ENCODE peak calls at places on chromosomes 7 and 10, in nine cellular contexts. W, E, N, D, U, M, V, L and C are unnamed samples.

GRCh38 chr7:5425507-5426225 is 2.0 kb upstream of the TNRC18 start:
- DNase-seq in E (no peak), U (no peak), M (no peak), V (peak; percentile 71), W (peak; percentile 92), N (no peak), L (peak; percentile 74), D (peak; percentile 74), C (no peak)

GRCh38 chr10:78258303-78259030 is 224.8 kb downstream of the RPS24 start:
- DNase-seq in M (no peak), E (no peak), U (no peak), L (no peak), N (no peak), V (no peak), W (no peak), D (no peak), C (no peak)

GRCh38 chr10:88125766-88126165 is 262.3 kb downstream of the PTEN start:
- DNase-seq in M (no peak), D (no peak), W (no peak), U (no peak), E (no peak), V (no peak), N (no peak), L (no peak), C (no peak)

GRCh38 chr10:34821587-34822585 is 6.8 kb upstream of the PARD3 start:
- DNase-seq in M (no peak), N (no peak), L (no peak), D (no peak), V (no peak), E (no peak), W (no peak), U (no peak), C (no peak)

GRCh38 chr7:136868496-136869005 is at the start of gene CHRM2:
- DNase-seq in N (peak; percentile 84), M (no peak), E (no peak), W (peak; percentile 61), U (no peak), D (peak; percentile 8), L (no peak), V (peak; percentile 26), C (no peak)

GRCh38 chr7:142389544-142389943 is 131.7 kb upstream of the PRSS58 start:
- DNase-seq in N (no peak), W (peak; percentile 37), M (no peak), E (no peak), V (no peak), D (no peak), U (no peak), L (no peak), C (no peak)

GRCh38 chr10:60123172-60123571 is 216.8 kb upstream of the CCDC6 start:
- DNase-seq in N (no peak), M (no peak), E (no peak), V (no peak), W (peak; percentile 52), L (no peak), D (no peak), U (no peak), C (peak; percentile 55)

GRCh38 chr7:134613623-134614347 is 32.9 kb upstream of the BPGM start:
- DNase-seq in E (no peak), L (no peak), W (peak; percentile 98), U (no peak), M (peak; percentile 29), N (no peak), D (no peak), V (no peak), C (peak; percentile 94)

GRCh38 chr10:100043344-100043743 is 33.6 kb upstream of the DNMBP start:
- DNase-seq in U (no peak), L (no peak), N (no peak), E (no peak), V (no peak), D (no peak), W (no peak), M (no peak), C (no peak)

GRCh38 chr7:120564145-120564544 is 291.2 kb downstream of the KCND2 start:
- DNase-seq in W (no peak), E (no peak), N (no peak), U (no peak), L (no peak), V (no peak), M (no peak), D (no peak), C (no peak)

GRCh38 chr7:12315049-12315448 is 88.6 kb downstream of the VWDE start:
- DNase-seq in W (peak; percentile 32), N (no peak), E (no peak), M (no peak), D (no peak), L (no peak), V (no peak), U (no peak), C (no peak)

GRCh38 chr10:80870282-80870681 is 332.6 kb downstream of the SH2D4B start:
- DNase-seq in U (no peak), V (no peak), W (no peak), D (no peak), N (no peak), L (no peak), M (no peak), E (no peak), C (no peak)

GRCh38 chr7:149733131-149733531 is 40.3 kb downstream of the ZNF467 start:
- DNase-seq in E (peak; percentile 60), D (no peak), V (no peak), M (no peak), U (no peak), W (no peak), N (peak; percentile 83), L (no peak), C (no peak)

GRCh38 chr7:148155826-148156225 is 434.7 kb upstream of the C7orf33 start:
- DNase-seq in E (no peak), M (no peak), D (no peak), N (no peak), U (no peak), L (no peak), V (no peak), W (no peak), C (no peak)

GRCh38 chr7:51366930-51367613 is 50.5 kb upstream of the COBL start:
- DNase-seq in M (no peak), L (peak; percentile 45), W (peak; percentile 54), E (no peak), D (peak; percentile 56), N (no peak), V (no peak), U (no peak), C (peak; percentile 18)

GRCh38 chr7:135197906-135198655 is 13.2 kb downstream of the WDR91 start:
- DNase-seq in N (no peak), W (no peak), U (no peak), M (no peak), L (no peak), E (no peak), V (no peak), D (no peak), C (no peak)

GRCh38 chr10:11424456-11425287 is 186.8 kb downstream of the USP6NL start:
- DNase-seq in D (peak; percentile 56), M (no peak), E (no peak), U (no peak), N (no peak), V (peak; percentile 24), W (peak; percentile 67), L (peak; percentile 42), C (peak; percentile 13)

GRCh38 chr7:5690931-5691461 is 90.5 kb downstream of the RNF216 start:
- DNase-seq in U (no peak), L (no peak), W (no peak), E (no peak), D (no peak), M (no peak), V (peak; percentile 68), N (no peak), C (no peak)

GRCh38 chr7:41858196-41858595 is 155.3 kb upstream of the INHBA start:
- DNase-seq in M (no peak), V (no peak), W (peak; percentile 15), U (no peak), D (no peak), L (no peak), N (no peak), E (no peak), C (no peak)

GRCh38 chr7:150357771-150358427 is 10.7 kb upstream of the REPIN1 start:
- DNase-seq in E (peak; percentile 64), V (no peak), W (no peak), U (no peak), L (no peak), N (no peak), M (no peak), D (no peak), C (no peak)